ENCODE peak calls at places on chromosomes 11 and 22, in four cellular contexts. One of them, this sample, is unnamed.

GRCh38 chr11:124313131-124313530 is 618 bp downstream of the OR8D1 start:
- DNase-seq in MM.1S: no peak
- DNase-seq in SK-N-SH: no peak
- DNase-seq in activated CD8-positive, alpha-beta T cell treated with anti-CD3 and anti-CD28 coated beads for 36 hours: no peak
- DNase-seq in this sample: no peak

GRCh38 chr11:123086315-123086714 is 24.4 kb upstream of the HSPA8 start:
- DNase-seq in SK-N-SH: no peak
- DNase-seq in MM.1S: peak; percentile 60
- DNase-seq in activated CD8-positive, alpha-beta T cell treated with anti-CD3 and anti-CD28 coated beads for 36 hours: no peak
- DNase-seq in this sample: no peak

GRCh38 chr11:82356316-82356715 is 377.3 kb downstream of the FAM181B start:
- DNase-seq in SK-N-SH: no peak
- DNase-seq in activated CD8-positive, alpha-beta T cell treated with anti-CD3 and anti-CD28 coated beads for 36 hours: no peak
- DNase-seq in MM.1S: no peak
- DNase-seq in this sample: no peak

GRCh38 chr11:35276396-35276795 is 137.4 kb downstream of the CD44 start:
- DNase-seq in MM.1S: peak; percentile 39
- DNase-seq in SK-N-SH: no peak
- DNase-seq in activated CD8-positive, alpha-beta T cell treated with anti-CD3 and anti-CD28 coated beads for 36 hours: peak; percentile 60
- DNase-seq in this sample: no peak

GRCh38 chr11:128290106-128290840 is 297.1 kb downstream of the ETS1 start:
- DNase-seq in MM.1S: peak; percentile 94
- DNase-seq in activated CD8-positive, alpha-beta T cell treated with anti-CD3 and anti-CD28 coated beads for 36 hours: peak; percentile 87
- DNase-seq in SK-N-SH: peak; percentile 68
- DNase-seq in this sample: peak; percentile 70

GRCh38 chr11:29452131-29452530 is 564.7 kb downstream of the KCNA4 start:
- DNase-seq in MM.1S: no peak
- DNase-seq in SK-N-SH: no peak
- DNase-seq in activated CD8-positive, alpha-beta T cell treated with anti-CD3 and anti-CD28 coated beads for 36 hours: no peak
- DNase-seq in this sample: no peak

GRCh38 chr11:134471341-134472187 is 59.5 kb upstream of the B3GAT1 start:
- DNase-seq in MM.1S: no peak
- DNase-seq in SK-N-SH: peak; percentile 76
- DNase-seq in activated CD8-positive, alpha-beta T cell treated with anti-CD3 and anti-CD28 coated beads for 36 hours: no peak
- DNase-seq in this sample: no peak

GRCh38 chr22:45155050-45155840 is 8.5 kb upstream of the NUP50 start:
- DNase-seq in MM.1S: no peak
- DNase-seq in activated CD8-positive, alpha-beta T cell treated with anti-CD3 and anti-CD28 coated beads for 36 hours: no peak
- DNase-seq in SK-N-SH: peak; percentile 26
- DNase-seq in this sample: no peak

GRCh38 chr11:42112896-42113295 is 653.4 kb upstream of the LRRC4C start:
- DNase-seq in activated CD8-positive, alpha-beta T cell treated with anti-CD3 and anti-CD28 coated beads for 36 hours: no peak
- DNase-seq in MM.1S: no peak
- DNase-seq in SK-N-SH: no peak
- DNase-seq in this sample: no peak

GRCh38 chr11:64605656-64606585 is 14.9 kb downstream of the SLC22A12 start:
- DNase-seq in activated CD8-positive, alpha-beta T cell treated with anti-CD3 and anti-CD28 coated beads for 36 hours: no peak
- DNase-seq in MM.1S: no peak
- DNase-seq in SK-N-SH: no peak
- DNase-seq in this sample: no peak

GRCh38 chr11:130464289-130464812 is 15.9 kb downstream of the ADAMTS15 start:
- DNase-seq in MM.1S: no peak
- DNase-seq in activated CD8-positive, alpha-beta T cell treated with anti-CD3 and anti-CD28 coated beads for 36 hours: no peak
- DNase-seq in SK-N-SH: no peak
- DNase-seq in this sample: no peak

GRCh38 chr11:29008481-29008880 is 900.3 kb downstream of the METTL15 start:
- DNase-seq in activated CD8-positive, alpha-beta T cell treated with anti-CD3 and anti-CD28 coated beads for 36 hours: no peak
- DNase-seq in SK-N-SH: no peak
- DNase-seq in MM.1S: no peak
- DNase-seq in this sample: no peak

GRCh38 chr11:35994421-35994820 is 50.6 kb downstream of the LDLRAD3 start:
- DNase-seq in activated CD8-positive, alpha-beta T cell treated with anti-CD3 and anti-CD28 coated beads for 36 hours: peak; percentile 39
- DNase-seq in MM.1S: no peak
- DNase-seq in SK-N-SH: no peak
- DNase-seq in this sample: no peak

GRCh38 chr11:29282088-29282487 is 734.7 kb downstream of the KCNA4 start:
- DNase-seq in activated CD8-positive, alpha-beta T cell treated with anti-CD3 and anti-CD28 coated beads for 36 hours: no peak
- DNase-seq in MM.1S: no peak
- DNase-seq in SK-N-SH: no peak
- DNase-seq in this sample: no peak

GRCh38 chr11:122293298-122294023 is 177.4 kb upstream of the BLID start:
- DNase-seq in SK-N-SH: no peak
- DNase-seq in activated CD8-positive, alpha-beta T cell treated with anti-CD3 and anti-CD28 coated beads for 36 hours: no peak
- DNase-seq in MM.1S: no peak
- DNase-seq in this sample: no peak

GRCh38 chr11:124943731-124944130 is 7.9 kb upstream of the HEPACAM start:
- DNase-seq in SK-N-SH: no peak
- DNase-seq in MM.1S: no peak
- DNase-seq in activated CD8-positive, alpha-beta T cell treated with anti-CD3 and anti-CD28 coated beads for 36 hours: no peak
- DNase-seq in this sample: no peak

GRCh38 chr22:48643066-48643731 is 1184.5 kb downstream of the BRD1 start:
- DNase-seq in activated CD8-positive, alpha-beta T cell treated with anti-CD3 and anti-CD28 coated beads for 36 hours: no peak
- DNase-seq in MM.1S: no peak
- DNase-seq in SK-N-SH: no peak
- DNase-seq in this sample: no peak

GRCh38 chr22:49081261-49081666 is 746.4 kb downstream of the BRD1 start:
- DNase-seq in SK-N-SH: no peak
- DNase-seq in MM.1S: no peak
- DNase-seq in activated CD8-positive, alpha-beta T cell treated with anti-CD3 and anti-CD28 coated beads for 36 hours: no peak
- DNase-seq in this sample: no peak

GRCh38 chr22:20013382-20013871 is 3.2 kb downstream of the ARVCF start:
- DNase-seq in activated CD8-positive, alpha-beta T cell treated with anti-CD3 and anti-CD28 coated beads for 36 hours: peak; percentile 72
- DNase-seq in SK-N-SH: peak; percentile 86
- DNase-seq in MM.1S: no peak
- DNase-seq in this sample: peak; percentile 81

GRCh38 chr11:76314741-76315090 is 66.2 kb downstream of the THAP12 start:
- DNase-seq in SK-N-SH: no peak
- DNase-seq in activated CD8-positive, alpha-beta T cell treated with anti-CD3 and anti-CD28 coated beads for 36 hours: no peak
- DNase-seq in MM.1S: no peak
- DNase-seq in this sample: no peak

GRCh38 chr11:97557399-97557798 is 1167.6 kb downstream of the JRKL start:
- DNase-seq in MM.1S: peak; percentile 30
- DNase-seq in SK-N-SH: peak; percentile 1
- DNase-seq in activated CD8-positive, alpha-beta T cell treated with anti-CD3 and anti-CD28 coated beads for 36 hours: no peak
- DNase-seq in this sample: no peak

GRCh38 chr11:61193596-61193995 is 9.7 kb upstream of the PGA3 start:
- DNase-seq in SK-N-SH: peak; percentile 45
- DNase-seq in activated CD8-positive, alpha-beta T cell treated with anti-CD3 and anti-CD28 coated beads for 36 hours: no peak
- DNase-seq in MM.1S: no peak
- DNase-seq in this sample: no peak

GRCh38 chr22:49633010-49633324 is 194.7 kb downstream of the BRD1 start:
- DNase-seq in MM.1S: no peak
- DNase-seq in SK-N-SH: peak; percentile 54
- DNase-seq in activated CD8-positive, alpha-beta T cell treated with anti-CD3 and anti-CD28 coated beads for 36 hours: no peak
- DNase-seq in this sample: no peak

GRCh38 chr11:104765401-104765800 is 132.9 kb downstream of the CASP12 start:
- DNase-seq in MM.1S: no peak
- DNase-seq in activated CD8-positive, alpha-beta T cell treated with anti-CD3 and anti-CD28 coated beads for 36 hours: no peak
- DNase-seq in SK-N-SH: no peak
- DNase-seq in this sample: no peak

GRCh38 chr11:85180528-85180927 is 446.6 kb downstream of the DLG2 start:
- DNase-seq in activated CD8-positive, alpha-beta T cell treated with anti-CD3 and anti-CD28 coated beads for 36 hours: no peak
- DNase-seq in SK-N-SH: no peak
- DNase-seq in MM.1S: peak; percentile 20
- DNase-seq in this sample: no peak

GRCh38 chr11:13225058-13226001 is 52.3 kb upstream of the BMAL1 start:
- DNase-seq in SK-N-SH: no peak
- DNase-seq in activated CD8-positive, alpha-beta T cell treated with anti-CD3 and anti-CD28 coated beads for 36 hours: no peak
- DNase-seq in MM.1S: no peak
- DNase-seq in this sample: no peak

GRCh38 chr22:37334461-37334858 is 52.2 kb downstream of the CYTH4 start:
- DNase-seq in MM.1S: no peak
- DNase-seq in activated CD8-positive, alpha-beta T cell treated with anti-CD3 and anti-CD28 coated beads for 36 hours: no peak
- DNase-seq in SK-N-SH: peak; percentile 64
- DNase-seq in this sample: no peak

GRCh38 chr11:130918081-130918480 is 1.8 kb upstream of the SNX19 start:
- DNase-seq in SK-N-SH: no peak
- DNase-seq in activated CD8-positive, alpha-beta T cell treated with anti-CD3 and anti-CD28 coated beads for 36 hours: no peak
- DNase-seq in MM.1S: no peak
- DNase-seq in this sample: no peak

GRCh38 chr22:36302439-36303114 is 49.6 kb downstream of the APOL1 start:
- DNase-seq in MM.1S: no peak
- DNase-seq in SK-N-SH: no peak
- DNase-seq in activated CD8-positive, alpha-beta T cell treated with anti-CD3 and anti-CD28 coated beads for 36 hours: no peak
- DNase-seq in this sample: no peak

GRCh38 chr11:76806131-76806530 is 23.0 kb downstream of the TSKU start:
- DNase-seq in SK-N-SH: no peak
- DNase-seq in MM.1S: no peak
- DNase-seq in activated CD8-positive, alpha-beta T cell treated with anti-CD3 and anti-CD28 coated beads for 36 hours: no peak
- DNase-seq in this sample: no peak

GRCh38 chr22:33921576-33922181 is 1.4 kb upstream of the LARGE1 start:
- DNase-seq in activated CD8-positive, alpha-beta T cell treated with anti-CD3 and anti-CD28 coated beads for 36 hours: peak; percentile 22
- DNase-seq in SK-N-SH: peak; percentile 84
- DNase-seq in MM.1S: peak; percentile 65
- DNase-seq in this sample: peak; percentile 74

GRCh38 chr11:80727315-80727714 is 1286.5 kb upstream of the TENM4 start:
- DNase-seq in MM.1S: peak; percentile 76
- DNase-seq in SK-N-SH: no peak
- DNase-seq in activated CD8-positive, alpha-beta T cell treated with anti-CD3 and anti-CD28 coated beads for 36 hours: no peak
- DNase-seq in this sample: peak; percentile 7

GRCh38 chr11:63670077-63670737 is 969 bp downstream of the ATL3 start:
- DNase-seq in SK-N-SH: no peak
- DNase-seq in activated CD8-positive, alpha-beta T cell treated with anti-CD3 and anti-CD28 coated beads for 36 hours: no peak
- DNase-seq in MM.1S: no peak
- DNase-seq in this sample: peak; percentile 40

GRCh38 chr11:32034149-32034548 is 56.7 kb upstream of the RCN1 start:
- DNase-seq in activated CD8-positive, alpha-beta T cell treated with anti-CD3 and anti-CD28 coated beads for 36 hours: no peak
- DNase-seq in MM.1S: no peak
- DNase-seq in SK-N-SH: no peak
- DNase-seq in this sample: no peak

GRCh38 chr22:41957941-41958556 is 6.1 kb downstream of the SMIM45 start:
- DNase-seq in SK-N-SH: no peak
- DNase-seq in activated CD8-positive, alpha-beta T cell treated with anti-CD3 and anti-CD28 coated beads for 36 hours: no peak
- DNase-seq in MM.1S: no peak
- DNase-seq in this sample: no peak
- TF ChIP-seq CTCF in SK-N-SH: no peak
- TF ChIP-seq CTCF in activated CD8-positive, alpha-beta T cell treated with anti-CD3 and anti-CD28 coated beads for 36 hours: peak; percentile 71
- TF ChIP-seq CTCF in MM.1S: no peak
- TF ChIP-seq CTCF in this sample: no peak

GRCh38 chr11:772429-773390 is 4.6 kb downstream of the GATD1 start:
- DNase-seq in MM.1S: no peak
- DNase-seq in activated CD8-positive, alpha-beta T cell treated with anti-CD3 and anti-CD28 coated beads for 36 hours: no peak
- DNase-seq in SK-N-SH: no peak
- DNase-seq in this sample: no peak

GRCh38 chr11:773830-774229 is 3.5 kb downstream of the GATD1 start:
- DNase-seq in SK-N-SH: no peak
- DNase-seq in activated CD8-positive, alpha-beta T cell treated with anti-CD3 and anti-CD28 coated beads for 36 hours: no peak
- DNase-seq in MM.1S: no peak
- DNase-seq in this sample: no peak

GRCh38 chr11:773425-773824 is 3.9 kb downstream of the GATD1 start:
- DNase-seq in activated CD8-positive, alpha-beta T cell treated with anti-CD3 and anti-CD28 coated beads for 36 hours: no peak
- DNase-seq in MM.1S: peak; percentile 5
- DNase-seq in SK-N-SH: no peak
- DNase-seq in this sample: no peak

GRCh38 chr11:776459-777287 is 614 bp downstream of the GATD1 start:
- DNase-seq in SK-N-SH: peak; percentile 98
- DNase-seq in MM.1S: peak; percentile 41
- DNase-seq in activated CD8-positive, alpha-beta T cell treated with anti-CD3 and anti-CD28 coated beads for 36 hours: peak; percentile 37
- DNase-seq in this sample: peak; percentile 79

DNA sequence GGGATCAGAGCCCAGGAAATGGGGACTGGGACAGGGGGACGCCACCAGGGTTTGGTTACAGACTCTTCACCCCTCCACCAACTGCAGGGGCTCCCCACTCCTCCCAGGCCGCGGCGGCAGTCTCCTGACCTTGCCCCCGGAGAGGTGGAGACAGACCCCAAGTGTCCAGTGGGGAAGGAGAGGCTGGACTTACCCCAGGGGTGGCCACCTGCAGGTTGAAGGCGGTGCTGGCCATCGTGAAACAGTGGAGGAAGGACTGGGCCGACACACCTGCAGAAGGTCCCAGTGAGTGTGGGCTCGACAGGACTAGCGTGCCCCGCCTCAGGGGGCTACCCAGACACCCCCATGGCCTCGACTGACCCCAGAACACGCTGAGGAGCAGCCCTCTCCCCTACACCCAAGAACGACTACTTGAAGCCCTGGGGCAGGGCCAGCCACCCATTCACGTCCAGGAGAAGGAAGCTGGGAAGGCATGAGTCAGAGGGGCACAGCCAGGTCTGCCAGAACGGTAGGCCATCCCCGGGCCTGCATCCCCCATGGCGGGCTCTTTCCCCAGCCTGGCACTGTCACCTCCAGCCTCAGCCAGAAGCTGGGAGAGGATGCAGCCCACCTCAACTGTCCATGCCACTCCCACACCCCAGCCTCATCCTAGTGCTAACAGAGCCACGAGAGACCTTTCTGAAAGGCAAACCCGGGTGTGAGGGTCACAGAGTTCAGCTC is 2.3 kb downstream of the GATD1 start:
- DNase-seq in MM.1S: peak; percentile 4
- DNase-seq in activated CD8-positive, alpha-beta T cell treated with anti-CD3 and anti-CD28 coated beads for 36 hours: no peak
- DNase-seq in SK-N-SH: no peak
- DNase-seq in this sample: no peak
- TF ChIP-seq CTCF in MM.1S: no peak
- TF ChIP-seq CTCF in activated CD8-positive, alpha-beta T cell treated with anti-CD3 and anti-CD28 coated beads for 36 hours: no peak
- TF ChIP-seq CTCF in SK-N-SH: no peak
- TF ChIP-seq CTCF in this sample: no peak

DNA sequence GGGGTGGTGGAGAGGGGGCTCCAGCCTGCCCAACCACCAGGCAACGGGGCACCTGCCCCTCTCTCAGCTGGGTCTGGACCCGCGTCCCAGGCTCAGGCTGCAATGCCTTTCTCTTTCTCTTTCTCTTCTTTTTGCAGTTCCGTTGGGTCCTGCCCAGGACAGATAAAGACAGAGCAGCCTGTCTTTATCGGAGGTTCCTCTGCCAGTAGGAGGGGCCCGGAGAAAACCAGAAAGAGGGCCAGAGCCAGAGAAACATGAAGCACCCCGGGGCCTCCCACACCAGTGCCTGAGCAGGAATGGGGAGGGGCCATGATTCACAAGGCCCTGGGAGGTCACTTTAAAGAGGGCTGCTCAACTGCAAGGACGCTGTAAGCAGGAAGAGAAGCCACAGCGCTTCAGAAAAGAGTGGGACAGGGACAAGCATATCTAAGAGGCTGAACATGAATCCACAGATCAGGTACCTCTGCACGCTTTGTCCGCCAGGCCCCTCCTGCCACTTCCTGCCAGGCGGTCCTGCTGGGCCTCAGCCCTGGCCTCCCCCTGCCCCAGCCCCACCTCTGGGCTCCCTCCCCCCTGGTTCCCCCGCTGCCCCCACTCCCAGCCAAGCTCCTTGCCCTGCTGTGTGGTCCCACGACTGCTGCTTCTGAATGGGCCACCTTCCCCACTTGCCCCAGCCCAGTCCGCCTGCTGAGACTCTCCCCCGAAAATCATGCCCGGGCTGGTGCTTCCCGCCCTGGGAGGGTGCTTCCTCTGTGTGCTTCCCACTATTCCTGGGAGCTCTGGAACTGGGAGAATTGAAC is at the start of gene APOBEC3C:
- DNase-seq in activated CD8-positive, alpha-beta T cell treated with anti-CD3 and anti-CD28 coated beads for 36 hours: peak; percentile 93
- DNase-seq in SK-N-SH: peak; percentile 74
- DNase-seq in MM.1S: peak; percentile 91
- DNase-seq in this sample: peak; percentile 89
- TF ChIP-seq CTCF in activated CD8-positive, alpha-beta T cell treated with anti-CD3 and anti-CD28 coated beads for 36 hours: no peak
- TF ChIP-seq CTCF in SK-N-SH: no peak
- TF ChIP-seq CTCF in MM.1S: peak; percentile 28
- TF ChIP-seq CTCF in this sample: no peak

GRCh38 chr11:72543849-72544535 is 109.7 kb upstream of the CLPB start:
- DNase-seq in MM.1S: no peak
- DNase-seq in activated CD8-positive, alpha-beta T cell treated with anti-CD3 and anti-CD28 coated beads for 36 hours: peak; percentile 9
- DNase-seq in SK-N-SH: peak; percentile 39
- DNase-seq in this sample: no peak
- TF ChIP-seq CTCF in MM.1S: no peak
- TF ChIP-seq CTCF in activated CD8-positive, alpha-beta T cell treated with anti-CD3 and anti-CD28 coated beads for 36 hours: no peak
- TF ChIP-seq CTCF in SK-N-SH: no peak
- TF ChIP-seq CTCF in this sample: no peak